ENCODE peak calls at places on chromosome 6, in six cellular contexts. One of them, this sample, is unnamed.

GRCh38 chr6:13212538-13212937 is 115.8 kb downstream of the TBC1D7 start:
- DNase-seq in GM23338: no peak
- DNase-seq in fibroblast of lung: no peak
- DNase-seq in cardiac muscle cell: no peak
- DNase-seq in HCT116: no peak
- DNase-seq in body of pancreas: no peak
- DNase-seq in this sample: no peak

GRCh38 chr6:45703041-45703739 is 312.5 kb downstream of the CLIC5 start:
- DNase-seq in GM23338: no peak
- DNase-seq in cardiac muscle cell: no peak
- DNase-seq in body of pancreas: no peak
- DNase-seq in HCT116: no peak
- DNase-seq in fibroblast of lung: peak
- DNase-seq in this sample: no peak

GRCh38 chr6:107488875-107489635 is 862 bp upstream of the SOBP start:
- DNase-seq in HCT116: no peak
- DNase-seq in GM23338: peak
- DNase-seq in body of pancreas: peak
- DNase-seq in fibroblast of lung: peak
- DNase-seq in cardiac muscle cell: peak
- DNase-seq in this sample: peak

GRCh38 chr6:48429021-48429420 is 318.0 kb upstream of the PTCHD4 start:
- DNase-seq in cardiac muscle cell: no peak
- DNase-seq in fibroblast of lung: peak
- DNase-seq in HCT116: no peak
- DNase-seq in GM23338: no peak
- DNase-seq in body of pancreas: no peak
- DNase-seq in this sample: no peak

GRCh38 chr6:56226946-56227879 is 20.2 kb downstream of the COL21A1 start:
- DNase-seq in cardiac muscle cell: peak
- DNase-seq in body of pancreas: no peak
- DNase-seq in HCT116: no peak
- DNase-seq in fibroblast of lung: peak
- DNase-seq in GM23338: no peak
- DNase-seq in this sample: no peak

GRCh38 chr6:153976921-153977693 is 61.9 kb upstream of the OPRM1 start:
- DNase-seq in GM23338: no peak
- DNase-seq in fibroblast of lung: peak
- DNase-seq in HCT116: no peak
- DNase-seq in body of pancreas: no peak
- DNase-seq in cardiac muscle cell: peak
- DNase-seq in this sample: no peak

GRCh38 chr6:10585232-10585887 is 64.2 kb downstream of the GCNT2 start:
- DNase-seq in HCT116: no peak
- DNase-seq in body of pancreas: no peak
- DNase-seq in fibroblast of lung: peak
- DNase-seq in GM23338: peak
- DNase-seq in cardiac muscle cell: no peak
- DNase-seq in this sample: no peak

GRCh38 chr6:74632196-74632595 is 573.7 kb downstream of the COL12A1 start:
- DNase-seq in cardiac muscle cell: no peak
- DNase-seq in HCT116: no peak
- DNase-seq in fibroblast of lung: no peak
- DNase-seq in GM23338: no peak
- DNase-seq in body of pancreas: no peak
- DNase-seq in this sample: no peak

GRCh38 chr6:77298298-77298697 is 165.0 kb downstream of the HTR1B start:
- DNase-seq in fibroblast of lung: no peak
- DNase-seq in body of pancreas: no peak
- DNase-seq in HCT116: no peak
- DNase-seq in cardiac muscle cell: no peak
- DNase-seq in GM23338: no peak
- DNase-seq in this sample: no peak

GRCh38 chr6:143279385-143279784 is 171.1 kb downstream of the ADAT2 start:
- DNase-seq in fibroblast of lung: peak
- DNase-seq in body of pancreas: peak
- DNase-seq in GM23338: peak
- DNase-seq in cardiac muscle cell: peak
- DNase-seq in HCT116: peak
- DNase-seq in this sample: no peak

GRCh38 chr6:32885698-32886286 is 31.8 kb downstream of the PSMB9 start:
- DNase-seq in body of pancreas: no peak
- DNase-seq in cardiac muscle cell: peak
- DNase-seq in HCT116: peak
- DNase-seq in fibroblast of lung: peak
- DNase-seq in GM23338: peak
- DNase-seq in this sample: no peak

GRCh38 chr6:71386215-71386614 is 97.6 kb downstream of the OGFRL1 start:
- DNase-seq in GM23338: no peak
- DNase-seq in HCT116: no peak
- DNase-seq in cardiac muscle cell: no peak
- DNase-seq in body of pancreas: no peak
- DNase-seq in fibroblast of lung: no peak
- DNase-seq in this sample: no peak

GRCh38 chr6:293185-294174 is 1.2 kb downstream of the DUSP22 start:
- DNase-seq in cardiac muscle cell: no peak
- DNase-seq in body of pancreas: peak
- DNase-seq in fibroblast of lung: peak
- DNase-seq in GM23338: peak
- DNase-seq in HCT116: no peak
- DNase-seq in this sample: no peak

GRCh38 chr6:111646942-111647341 is 41.3 kb upstream of the TRAF3IP2 start:
- DNase-seq in body of pancreas: no peak
- DNase-seq in fibroblast of lung: peak
- DNase-seq in cardiac muscle cell: peak
- DNase-seq in GM23338: no peak
- DNase-seq in HCT116: no peak
- DNase-seq in this sample: no peak

GRCh38 chr6:17389274-17389847 is 4.0 kb upstream of the CAP2 start:
- DNase-seq in HCT116: no peak
- DNase-seq in cardiac muscle cell: peak
- DNase-seq in body of pancreas: no peak
- DNase-seq in fibroblast of lung: peak
- DNase-seq in GM23338: no peak
- DNase-seq in this sample: no peak

GRCh38 chr6:72849346-72849745 is 227.5 kb downstream of the KCNQ5 start:
- DNase-seq in GM23338: no peak
- DNase-seq in body of pancreas: no peak
- DNase-seq in cardiac muscle cell: no peak
- DNase-seq in fibroblast of lung: no peak
- DNase-seq in HCT116: no peak
- DNase-seq in this sample: no peak

GRCh38 chr6:48550607-48551006 is 439.6 kb upstream of the PTCHD4 start:
- DNase-seq in cardiac muscle cell: no peak
- DNase-seq in GM23338: no peak
- DNase-seq in fibroblast of lung: no peak
- DNase-seq in body of pancreas: no peak
- DNase-seq in HCT116: no peak
- DNase-seq in this sample: no peak

GRCh38 chr6:78611886-78612480 is 255.4 kb upstream of the IRAK1BP1 start:
- DNase-seq in cardiac muscle cell: peak
- DNase-seq in fibroblast of lung: peak
- DNase-seq in HCT116: no peak
- DNase-seq in body of pancreas: no peak
- DNase-seq in GM23338: peak
- DNase-seq in this sample: no peak

GRCh38 chr6:69673298-69673697 is 123.5 kb downstream of the LMBRD1 start:
- DNase-seq in fibroblast of lung: no peak
- DNase-seq in HCT116: no peak
- DNase-seq in GM23338: no peak
- DNase-seq in body of pancreas: no peak
- DNase-seq in cardiac muscle cell: no peak
- DNase-seq in this sample: no peak

GRCh38 chr6:141878686-141879085 is 254.0 kb upstream of the GJE1 start:
- DNase-seq in GM23338: no peak
- DNase-seq in body of pancreas: no peak
- DNase-seq in fibroblast of lung: no peak
- DNase-seq in HCT116: no peak
- DNase-seq in cardiac muscle cell: no peak
- DNase-seq in this sample: no peak

GRCh38 chr6:155212616-155213380 is 51.0 kb upstream of the CLDN20 start:
- DNase-seq in body of pancreas: no peak
- DNase-seq in fibroblast of lung: no peak
- DNase-seq in HCT116: no peak
- DNase-seq in cardiac muscle cell: no peak
- DNase-seq in GM23338: no peak
- DNase-seq in this sample: no peak

GRCh38 chr6:167350731-167351655 is 26.1 kb downstream of the TTLL2 start:
- DNase-seq in HCT116: peak
- DNase-seq in cardiac muscle cell: peak
- DNase-seq in body of pancreas: peak
- DNase-seq in GM23338: peak
- DNase-seq in fibroblast of lung: peak
- DNase-seq in this sample: peak

GRCh38 chr6:35262596-35262995 is 3.1 kb downstream of the ZNF76 start:
- DNase-seq in HCT116: no peak
- DNase-seq in GM23338: no peak
- DNase-seq in cardiac muscle cell: peak
- DNase-seq in body of pancreas: no peak
- DNase-seq in fibroblast of lung: peak
- DNase-seq in this sample: no peak
- H3K27ac ChIP-seq in HCT116: no peak
- H3K27ac ChIP-seq in GM23338: no peak
- H3K27ac ChIP-seq in cardiac muscle cell: peak
- H3K27ac ChIP-seq in body of pancreas: no peak
- H3K27ac ChIP-seq in fibroblast of lung: no peak
- H3K27ac ChIP-seq in this sample: no peak

DNA sequence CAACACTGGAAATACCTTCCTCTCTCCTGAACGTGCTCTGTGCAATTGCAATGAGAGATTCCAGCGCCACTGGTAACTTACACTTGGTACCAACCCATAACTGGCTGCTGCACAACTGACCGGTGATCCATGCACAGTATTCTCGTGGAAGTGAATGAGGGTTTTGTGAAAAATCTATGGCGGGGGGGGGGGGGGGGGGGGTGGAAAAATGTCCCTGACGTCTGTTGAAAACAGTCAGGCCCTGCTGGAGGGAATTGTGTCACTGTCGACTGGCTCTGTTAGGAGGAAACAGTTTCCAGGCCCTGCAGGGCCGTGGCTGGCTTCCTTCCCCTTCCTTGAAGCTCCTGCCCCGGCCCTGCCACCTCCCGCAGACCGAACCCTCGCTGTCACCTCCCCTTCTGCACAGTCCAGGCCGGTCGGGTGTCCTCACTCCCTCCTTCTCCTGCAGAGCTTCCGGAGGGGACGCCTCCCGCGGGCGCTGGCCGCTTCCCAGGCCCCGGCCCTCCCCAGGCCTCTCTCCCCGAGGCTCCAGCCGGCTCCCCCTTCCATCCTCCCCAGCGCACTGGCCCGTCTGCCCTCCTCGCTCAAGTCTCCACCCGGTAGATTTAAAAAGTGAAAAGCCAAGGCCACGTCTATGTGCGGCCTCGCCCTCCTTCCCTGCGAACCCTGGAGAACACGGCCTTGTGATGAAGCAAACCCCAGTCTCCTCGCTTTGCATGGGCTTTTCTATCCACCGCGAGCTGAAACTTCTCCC is 265.6 kb upstream of the QKI start:
- DNase-seq in fibroblast of lung: no peak
- DNase-seq in body of pancreas: no peak
- DNase-seq in GM23338: no peak
- DNase-seq in HCT116: no peak
- DNase-seq in cardiac muscle cell: no peak
- DNase-seq in this sample: peak
- H3K27ac ChIP-seq in fibroblast of lung: no peak
- H3K27ac ChIP-seq in body of pancreas: no peak
- H3K27ac ChIP-seq in GM23338: no peak
- H3K27ac ChIP-seq in HCT116: no peak
- H3K27ac ChIP-seq in cardiac muscle cell: no peak
- H3K27ac ChIP-seq in this sample: peak

GRCh38 chr6:169175360-169175887 is 78.2 kb downstream of the THBS2 start:
- DNase-seq in HCT116: no peak
- DNase-seq in fibroblast of lung: no peak
- DNase-seq in GM23338: no peak
- DNase-seq in cardiac muscle cell: no peak
- DNase-seq in body of pancreas: no peak
- DNase-seq in this sample: no peak
- H3K27ac ChIP-seq in HCT116: no peak
- H3K27ac ChIP-seq in fibroblast of lung: no peak
- H3K27ac ChIP-seq in GM23338: no peak
- H3K27ac ChIP-seq in cardiac muscle cell: no peak
- H3K27ac ChIP-seq in body of pancreas: no peak
- H3K27ac ChIP-seq in this sample: no peak

GRCh38 chr6:31875852-31876251 is 2.9 kb downstream of the SLC44A4 start:
- DNase-seq in cardiac muscle cell: no peak
- DNase-seq in HCT116: no peak
- DNase-seq in fibroblast of lung: no peak
- DNase-seq in GM23338: no peak
- DNase-seq in body of pancreas: no peak
- DNase-seq in this sample: no peak
- H3K27ac ChIP-seq in cardiac muscle cell: no peak
- H3K27ac ChIP-seq in HCT116: no peak
- H3K27ac ChIP-seq in fibroblast of lung: no peak
- H3K27ac ChIP-seq in GM23338: no peak
- H3K27ac ChIP-seq in body of pancreas: no peak
- H3K27ac ChIP-seq in this sample: no peak

GRCh38 chr6:9496837-9497236 is 918.0 kb downstream of the TFAP2A start:
- DNase-seq in cardiac muscle cell: no peak
- DNase-seq in HCT116: no peak
- DNase-seq in body of pancreas: no peak
- DNase-seq in fibroblast of lung: no peak
- DNase-seq in GM23338: no peak
- DNase-seq in this sample: no peak
- H3K27ac ChIP-seq in cardiac muscle cell: no peak
- H3K27ac ChIP-seq in HCT116: no peak
- H3K27ac ChIP-seq in body of pancreas: no peak
- H3K27ac ChIP-seq in fibroblast of lung: no peak
- H3K27ac ChIP-seq in GM23338: no peak
- H3K27ac ChIP-seq in this sample: no peak

GRCh38 chr6:43451348-43451747 is 4.0 kb downstream of the DLK2 start:
- DNase-seq in GM23338: no peak
- DNase-seq in body of pancreas: no peak
- DNase-seq in HCT116: no peak
- DNase-seq in fibroblast of lung: no peak
- DNase-seq in cardiac muscle cell: no peak
- DNase-seq in this sample: no peak

GRCh38 chr6:43450699-43451131 is 4.6 kb downstream of the DLK2 start:
- DNase-seq in GM23338: no peak
- DNase-seq in fibroblast of lung: no peak
- DNase-seq in body of pancreas: no peak
- DNase-seq in cardiac muscle cell: no peak
- DNase-seq in HCT116: no peak
- DNase-seq in this sample: no peak

GRCh38 chr6:43453831-43454230 is 1.5 kb downstream of the DLK2 start:
- DNase-seq in fibroblast of lung: no peak
- DNase-seq in body of pancreas: no peak
- DNase-seq in HCT116: no peak
- DNase-seq in cardiac muscle cell: no peak
- DNase-seq in GM23338: no peak
- DNase-seq in this sample: no peak

GRCh38 chr6:43452896-43453295 is 2.5 kb downstream of the DLK2 start:
- DNase-seq in GM23338: no peak
- DNase-seq in HCT116: no peak
- DNase-seq in cardiac muscle cell: no peak
- DNase-seq in fibroblast of lung: no peak
- DNase-seq in body of pancreas: no peak
- DNase-seq in this sample: no peak

DNA sequence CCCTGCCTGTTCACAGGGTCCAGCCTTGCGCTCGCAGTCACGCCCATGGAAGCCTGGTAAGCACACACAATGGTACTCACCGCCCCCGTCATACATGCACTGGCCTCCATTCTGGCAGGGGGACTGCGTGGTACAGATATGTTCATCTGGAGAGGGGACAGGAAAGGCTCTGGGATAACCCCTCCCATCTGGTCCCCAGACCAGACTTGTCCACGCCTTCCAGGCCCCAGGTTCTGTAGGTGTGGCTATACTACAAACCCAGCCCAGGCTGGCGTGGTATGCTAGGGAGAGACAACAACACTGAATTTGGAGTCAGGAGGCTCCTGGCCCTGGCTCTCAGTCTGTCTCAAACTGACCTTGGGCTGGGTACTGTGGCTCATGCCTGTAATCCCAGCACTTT is 3.4 kb downstream of the DLK2 start:
- DNase-seq in HCT116: no peak
- DNase-seq in fibroblast of lung: no peak
- DNase-seq in cardiac muscle cell: no peak
- DNase-seq in GM23338: no peak
- DNase-seq in body of pancreas: no peak
- DNase-seq in this sample: no peak
- H3K27ac ChIP-seq in HCT116: no peak
- H3K27ac ChIP-seq in fibroblast of lung: no peak
- H3K27ac ChIP-seq in cardiac muscle cell: no peak
- H3K27ac ChIP-seq in GM23338: no peak
- H3K27ac ChIP-seq in body of pancreas: no peak
- H3K27ac ChIP-seq in this sample: no peak

This sample was measured in caudate nucleus.